ENCODE peak calls at places on chromosome 19, in seven cellular contexts. R is activated CD4-positive, alpha-beta T cell treated with anti-CD3 and anti-CD28 coated beads, Interleukin-2, amount 50 U/mL, for 24 hours; V is stimulated activated naive CD8-positive, alpha-beta T cell treated with anti-CD3 and anti-CD28 coated beads, Interleukin-15, amount 100 ng/mL, for 72 hours; K is stimulated activated CD4-positive, alpha-beta T cell treated with anti-CD3 and anti-CD28 coated beads, Interleukin-2, amount 100 ng/mL, for 48 hours; X is DMS53; G is T-helper 17 cell; D is tibial nerve. C is an unnamed sample.

GRCh38 chr19:3387645-3388589 is 21.5 kb downstream of the NFIC start:
- DNase-seq in R (no peak), V (no peak), K (no peak), X (peak), G (no peak), D (peak), C (peak)

GRCh38 chr19:49415810-49416200 is 7.4 kb downstream of the PTH2 start:
- DNase-seq in R (no peak), V (no peak), K (no peak), X (no peak), G (no peak), D (no peak), C (no peak)

GRCh38 chr19:44628793-44629192 is 14.9 kb upstream of the PVR start:
- DNase-seq in R (no peak), V (no peak), K (no peak), X (no peak), G (no peak), D (no peak), C (no peak)

GRCh38 chr19:7806876-7807275 is 23.1 kb upstream of the EVI5L start:
- DNase-seq in R (no peak), V (no peak), K (no peak), X (no peak), G (no peak), D (no peak), C (no peak)

GRCh38 chr19:1859319-1859718 is 4.1 kb downstream of the KLF16 start:
- DNase-seq in R (no peak), V (no peak), K (no peak), X (no peak), G (no peak), D (no peak), C (no peak)

GRCh38 chr19:29849234-29849633 is 37.4 kb downstream of the CCNE1 start:
- DNase-seq in R (no peak), V (no peak), K (no peak), X (no peak), G (no peak), D (no peak), C (no peak)

GRCh38 chr19:55147408-55148251 is 1.4 kb downstream of the TNNT1 start:
- DNase-seq in R (no peak), V (no peak), K (no peak), X (peak), G (no peak), D (no peak), C (no peak)

GRCh38 chr19:16849168-16849567 is 20.0 kb downstream of the SIN3B start:
- DNase-seq in R (no peak), V (no peak), K (no peak), X (no peak), G (no peak), D (no peak), C (no peak)

GRCh38 chr19:50516859-50517703 is 3.4 kb upstream of the ASPDH start:
- DNase-seq in R (no peak), V (no peak), K (no peak), X (no peak), G (no peak), D (no peak), C (no peak)

GRCh38 chr19:2507109-2507508 is 31.2 kb downstream of the GADD45B start:
- DNase-seq in R (no peak), V (peak), K (no peak), X (peak), G (no peak), D (no peak), C (peak)

GRCh38 chr19:1848399-1849131 is at the start of gene REXO1:
- DNase-seq in R (peak), V (peak), K (peak), X (peak), G (peak), D (peak), C (peak)